ENCODE peak calls at places on chromosomes 13 and 19, in ten cellular contexts. D, S, A, Q, J, V, L, E, N and P are unnamed samples. For H3K4me1, the result is how much of the 10 kb centered on the place peaks cover.

GRCh38 chr13:44874176-44874575 is 115.1 kb downstream of the NUFIP1 start:
- DNase-seq in D (no peak), S (no peak), A (no peak), Q (no peak), J (no peak), V (no peak), L (no peak), E (no peak), N (no peak), P (no peak)

GRCh38 chr13:40251343-40252032 is 415.0 kb downstream of the FOXO1 start:
- DNase-seq in D (no peak), S (no peak), A (no peak), Q (no peak), J (no peak), V (no peak), L (no peak), E (no peak), N (no peak), P (no peak)

GRCh38 chr13:48585456-48585840 is 52.6 kb upstream of the RCBTB2 start:
- DNase-seq in D (no peak), S (no peak), A (no peak), Q (no peak), J (peak), V (peak), L (no peak), E (no peak), N (no peak), P (peak)

GRCh38 chr19:51001495-51001894 is at the start of gene KLK8:
- DNase-seq in D (no peak), S (no peak), A (no peak), Q (no peak), J (no peak), V (no peak), L (no peak), E (no peak), N (no peak), P (peak)

GRCh38 chr19:44305457-44305856 is 632 bp upstream of the ZNF235 start:
- DNase-seq in D (no peak), S (no peak), A (no peak), Q (no peak), J (no peak), V (no peak), L (no peak), E (no peak), N (no peak), P (no peak)

GRCh38 chr19:11265177-11265784 is 3.0 kb upstream of the DOCK6 start:
- DNase-seq in D (no peak), S (no peak), A (no peak), Q (no peak), J (no peak), V (no peak), L (no peak), E (no peak), N (no peak), P (no peak)

GRCh38 chr19:55618426-55618825 is 5.9 kb downstream of the ZNF784 start:
- DNase-seq in D (no peak), S (no peak), A (no peak), Q (no peak), J (no peak), V (no peak), L (no peak), E (no peak), N (no peak), P (no peak)

GRCh38 chr13:53201454-53202225 is 173.0 kb downstream of the OLFM4 start:
- DNase-seq in D (no peak), S (peak), A (no peak), Q (no peak), J (no peak), V (peak), L (no peak), E (peak), N (no peak), P (no peak)

GRCh38 chr13:114097893-114098688 is 34.3 kb downstream of the RASA3 start:
- DNase-seq in D (no peak), S (no peak), A (no peak), Q (peak), J (no peak), V (peak), L (peak), E (peak), N (peak), P (no peak)

GRCh38 chr13:30319703-30320102 is 12.4 kb upstream of the KATNAL1 start:
- DNase-seq in D (no peak), S (no peak), A (no peak), Q (no peak), J (no peak), V (no peak), L (no peak), E (no peak), N (no peak), P (no peak)

GRCh38 chr19:35248310-35249145 is at the start of gene LSR:
- DNase-seq in D (no peak), S (peak), A (peak), Q (peak), J (peak), V (peak), L (no peak), E (peak), N (no peak), P (peak)

GRCh38 chr13:112735791-112736190 is 46.0 kb downstream of the ATP11A start:
- DNase-seq in D (no peak), S (no peak), A (no peak), Q (peak), J (no peak), V (no peak), L (no peak), E (no peak), N (no peak), P (no peak)

GRCh38 chr19:33690461-33691427 is 69.0 kb downstream of the CHST8 start:
- DNase-seq in D (no peak), S (no peak), A (no peak), Q (no peak), J (no peak), V (no peak), L (no peak), E (no peak), N (no peak), P (peak)

GRCh38 chr19:48533770-48534169 is 18.2 kb upstream of the SULT2B1 start:
- DNase-seq in D (no peak), S (no peak), A (peak), Q (no peak), J (no peak), V (no peak), L (no peak), E (no peak), N (no peak), P (no peak)

GRCh38 chr19:39582442-39582841 is 19.9 kb upstream of the LGALS13 start:
- DNase-seq in D (no peak), S (no peak), A (no peak), Q (no peak), J (no peak), V (no peak), L (no peak), E (no peak), N (no peak), P (no peak)

GRCh38 chr19:41792513-41793413 is 3.6 kb upstream of the CEACAM3 start:
- DNase-seq in D (peak), S (peak), A (peak), Q (peak), J (peak), V (peak), L (peak), E (no peak), N (no peak), P (peak)

GRCh38 chr13:21632196-21632595 is 28.2 kb upstream of the MICU2 start:
- DNase-seq in D (no peak), S (no peak), A (no peak), Q (no peak), J (no peak), V (no peak), L (no peak), E (no peak), N (no peak), P (no peak)

GRCh38 chr19:18496167-18496979 is 25.5 kb downstream of the ELL start:
- DNase-seq in D (peak), S (peak), A (no peak), Q (peak), J (no peak), V (peak), L (no peak), E (peak), N (no peak), P (no peak)

GRCh38 chr13:45257638-45258338 is 56.9 kb upstream of the KCTD4 start:
- DNase-seq in D (peak), S (no peak), A (no peak), Q (no peak), J (no peak), V (no peak), L (no peak), E (no peak), N (no peak), P (no peak)

GRCh38 chr19:5487222-5487621 is 32.0 kb downstream of the ZNRF4 start:
- DNase-seq in D (no peak), S (no peak), A (no peak), Q (no peak), J (no peak), V (no peak), L (no peak), E (no peak), N (no peak), P (no peak)

GRCh38 chr13:57673197-57673596 is 41.7 kb downstream of the PCDH17 start:
- DNase-seq in D (no peak), S (no peak), A (no peak), Q (peak), J (no peak), V (no peak), L (no peak), E (no peak), N (no peak), P (no peak)

GRCh38 chr13:41649659-41650058 is 192.3 kb downstream of the RGCC start:
- DNase-seq in D (peak), S (no peak), A (no peak), Q (no peak), J (no peak), V (no peak), L (no peak), E (no peak), N (no peak), P (no peak)

GRCh38 chr13:41643502-41643901 is 186.2 kb downstream of the RGCC start:
- DNase-seq in D (no peak), S (no peak), A (no peak), Q (no peak), J (no peak), V (no peak), L (no peak), E (no peak), N (no peak), P (no peak)

GRCh38 chr13:41644742-41645141 is 187.4 kb downstream of the RGCC start:
- DNase-seq in D (no peak), S (no peak), A (no peak), Q (no peak), J (no peak), V (no peak), L (no peak), E (no peak), N (no peak), P (no peak)

GRCh38 chr13:41648314-41648935 is 191.1 kb downstream of the RGCC start:
- DNase-seq in D (peak), S (no peak), A (no peak), Q (no peak), J (no peak), V (no peak), L (no peak), E (no peak), N (no peak), P (no peak)

DNA sequence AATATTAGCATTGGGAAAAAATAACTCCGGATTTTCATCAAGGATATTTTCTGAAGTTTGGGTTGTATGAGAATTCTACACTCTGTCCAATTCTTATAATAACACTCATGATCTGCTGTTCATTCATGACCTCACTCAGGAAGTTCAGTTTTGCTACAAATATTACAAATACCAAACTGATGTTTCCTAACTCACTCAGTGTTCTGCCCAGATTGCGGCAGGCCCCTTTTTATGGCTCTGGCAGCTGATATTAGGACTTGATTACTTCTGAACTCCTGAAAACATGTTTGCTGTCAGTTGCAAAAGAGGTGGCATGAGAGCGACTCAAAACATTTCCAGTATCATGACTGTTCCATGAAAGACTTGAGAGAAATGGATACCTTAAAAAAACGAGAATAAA is 188.0 kb downstream of the RGCC start:
- DNase-seq in D (peak), S (no peak), A (no peak), Q (peak), J (peak), V (peak), L (no peak), E (no peak), N (peak), P (peak)
- H3K4me1 ChIP-seq in D (under half), S (under half), A (under half), Q (under half), J (under half), V (under half), L (under half), E (under half), N (under half), P (under half)

GRCh38 chr19:57010541-57010940 is 109.2 kb upstream of the USP29 start:
- DNase-seq in D (no peak), S (no peak), A (no peak), Q (no peak), J (no peak), V (no peak), L (no peak), E (no peak), N (no peak), P (no peak)

GRCh38 chr19:57002765-57003164 is 117.0 kb upstream of the USP29 start:
- DNase-seq in D (no peak), S (no peak), A (no peak), Q (no peak), J (no peak), V (no peak), L (no peak), E (no peak), N (no peak), P (no peak)

GRCh38 chr19:57004418-57004817 is 115.4 kb upstream of the USP29 start:
- DNase-seq in D (no peak), S (no peak), A (no peak), Q (no peak), J (no peak), V (no peak), L (no peak), E (no peak), N (no peak), P (no peak)

GRCh38 chr19:57008432-57008831 is 111.4 kb upstream of the USP29 start:
- DNase-seq in D (no peak), S (no peak), A (no peak), Q (no peak), J (no peak), V (no peak), L (no peak), E (no peak), N (no peak), P (no peak)
- TF ChIP-seq POLR2A in D (no peak), S (no peak), A (no peak), Q (no peak), J (no peak), V (no peak), L (no peak), E (no peak), N (no peak), P (no peak)

DNA sequence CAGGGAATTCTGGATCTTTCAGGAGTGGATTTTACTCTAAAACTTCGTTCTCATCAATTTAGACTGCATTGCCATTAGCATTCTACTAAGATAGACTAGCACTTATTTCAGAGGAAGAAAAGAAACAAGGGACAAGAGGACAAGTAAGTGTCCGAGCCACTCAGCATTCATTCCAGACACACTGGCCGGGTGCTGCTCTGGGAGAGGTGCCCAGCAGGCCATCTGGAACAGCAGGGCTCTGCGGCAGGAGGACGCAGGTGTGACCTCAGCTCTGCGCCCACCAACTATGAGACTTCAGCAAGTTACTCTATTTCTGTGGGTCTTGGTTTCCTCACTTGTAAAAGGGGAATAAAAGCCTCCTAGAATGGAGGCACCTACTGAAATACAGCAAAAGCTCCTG is 4.2 kb downstream of the EPS15L1 start:
- DNase-seq in D (no peak), S (no peak), A (no peak), Q (no peak), J (no peak), V (peak), L (peak), E (no peak), N (no peak), P (no peak)
- H3K4me1 ChIP-seq in D (under half), S (under half), A (under half), Q (half or more), J (under half), V (under half), L (under half), E (under half), N (under half), P (under half)

GRCh38 chr19:1847684-1848398 is 442 bp downstream of the REXO1 start:
- DNase-seq in D (peak), S (no peak), A (peak), Q (peak), J (no peak), V (peak), L (peak), E (peak), N (peak), P (no peak)

GRCh38 chr19:1849999-1850398 is 1.7 kb upstream of the REXO1 start:
- DNase-seq in D (no peak), S (no peak), A (no peak), Q (no peak), J (no peak), V (no peak), L (no peak), E (no peak), N (no peak), P (no peak)

GRCh38 chr19:1849132-1849474 is 820 bp upstream of the REXO1 start:
- DNase-seq in D (no peak), S (no peak), A (no peak), Q (no peak), J (no peak), V (no peak), L (no peak), E (no peak), N (no peak), P (no peak)

GRCh38 chr19:1847348-1847683 is 967 bp downstream of the REXO1 start:
- DNase-seq in D (no peak), S (no peak), A (no peak), Q (no peak), J (no peak), V (no peak), L (no peak), E (no peak), N (no peak), P (no peak)

GRCh38 chr19:1848399-1849131 is at the start of gene REXO1:
- DNase-seq in D (peak), S (peak), A (peak), Q (peak), J (peak), V (peak), L (peak), E (peak), N (peak), P (peak)
- TF ChIP-seq POLR2A in D (peak), S (peak), A (peak), Q (no peak), J (peak), V (peak), L (no peak), E (peak), N (no peak), P (no peak)

DNA sequence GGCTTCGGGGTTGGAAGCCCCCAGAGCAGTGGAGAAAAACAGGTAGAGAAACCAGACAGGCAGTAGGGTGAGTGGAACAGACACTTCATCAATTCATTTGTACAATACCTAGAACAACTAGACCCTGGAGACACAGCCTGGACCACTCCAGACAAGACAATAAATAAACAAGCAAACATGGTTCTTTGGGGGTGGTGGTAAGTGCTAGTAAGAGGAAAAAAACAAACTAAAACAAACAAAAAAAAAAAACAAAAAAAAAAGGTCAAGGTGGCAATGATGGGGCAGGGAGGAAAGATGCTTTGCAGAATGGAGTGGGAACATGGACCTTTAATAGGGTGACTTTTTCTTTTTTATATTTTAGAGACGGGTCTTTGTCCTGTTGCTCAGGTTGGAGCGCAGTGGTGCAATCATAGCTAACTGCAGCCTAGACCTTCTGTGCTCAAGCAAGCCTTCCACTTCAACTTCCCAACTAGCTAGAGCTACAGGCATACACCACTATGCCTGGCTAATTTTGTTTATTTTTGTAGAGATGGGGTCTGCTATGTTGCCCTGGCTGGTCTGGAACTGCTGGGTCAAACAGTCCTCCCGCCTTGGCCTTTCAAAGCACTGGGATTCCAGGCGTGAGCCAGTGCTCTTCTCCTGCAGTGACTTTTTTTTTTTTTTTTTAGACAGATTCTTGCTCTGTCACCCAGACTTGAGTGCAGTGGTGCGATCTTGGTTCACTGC is 3.1 kb downstream of the JUNB start:
- DNase-seq in D (peak), S (no peak), A (no peak), Q (peak), J (no peak), V (no peak), L (no peak), E (no peak), N (no peak), P (no peak)
- H3K4me1 ChIP-seq in D (under half), S (under half), A (under half), Q (under half), J (under half), V (under half), L (under half), E (under half), N (under half), P (under half)